ENCODE peak calls at places on chromosomes 7 and 10, in five cellular contexts. C, M, Y, K and H are unnamed samples.

GRCh38 chr7:132024290-132024689 is 467.9 kb upstream of the PODXL start:
- DNase-seq in C (no peak), M (no peak), Y (no peak), K (no peak), H (no peak)

GRCh38 chr7:143878884-143879283 is 23.1 kb downstream of the TCAF1 start:
- DNase-seq in C (no peak), M (no peak), Y (no peak), K (no peak), H (no peak)

GRCh38 chr10:133006202-133006601 is 63.8 kb upstream of the CFAP46 start:
- DNase-seq in C (no peak), M (no peak), Y (no peak), K (no peak), H (no peak)

GRCh38 chr10:17528296-17528862 is 74.0 kb upstream of the ST8SIA6 start:
- DNase-seq in C (no peak), M (no peak), Y (no peak), K (no peak), H (no peak)

GRCh38 chr10:74683621-74684114 is 142.7 kb upstream of the KAT6B start:
- DNase-seq in C (no peak), M (peak), Y (no peak), K (no peak), H (no peak)

GRCh38 chr7:4769753-4770152 is 5.7 kb upstream of the AP5Z1 start:
- DNase-seq in C (no peak), M (peak), Y (no peak), K (no peak), H (no peak)

GRCh38 chr7:99472561-99473314 is at the start of gene ZNF789:
- DNase-seq in C (peak), M (peak), Y (peak), K (peak), H (peak)

GRCh38 chr10:59648711-59649201 is 60.9 kb downstream of the SLC16A9 start:
- DNase-seq in C (no peak), M (peak), Y (peak), K (no peak), H (no peak)

GRCh38 chr7:135714534-135715009 is 13.4 kb downstream of the SLC13A4 start:
- DNase-seq in C (no peak), M (peak), Y (peak), K (no peak), H (no peak)

GRCh38 chr10:43140414-43140813 is 2.2 kb downstream of the CSGALNACT2 start:
- DNase-seq in C (peak), M (peak), Y (no peak), K (no peak), H (peak)

GRCh38 chr10:28991738-28992270 is 297.1 kb upstream of the LYZL1 start:
- DNase-seq in C (peak), M (peak), Y (peak), K (no peak), H (no peak)

GRCh38 chr10:69897417-69897816 is 95.7 kb downstream of the COL13A1 start:
- DNase-seq in C (no peak), M (no peak), Y (no peak), K (no peak), H (no peak)

GRCh38 chr10:30079423-30079822 is 20.0 kb upstream of the JCAD start:
- DNase-seq in C (no peak), M (no peak), Y (no peak), K (no peak), H (no peak)
- H3K4me3 ChIP-seq in C (no peak), M (no peak), Y (no peak), K (no peak), H (no peak)

GRCh38 chr7:75617634-75618234 is 121.0 kb downstream of the HIP1 start:
- DNase-seq in C (peak), M (peak), Y (no peak), K (no peak), H (no peak)
- TF ChIP-seq CTCF in C (no peak), M (no peak), Y (no peak), K (no peak), H (no peak)

GRCh38 chr10:9209105-9209798 is 1154.8 kb downstream of the GATA3 start:
- DNase-seq in C (peak), M (peak), Y (peak), K (peak), H (peak)
- H3K4me3 ChIP-seq in C (no peak), M (no peak), Y (no peak), K (no peak), H (no peak)

GRCh38 chr7:73741600-73741999 is 3.0 kb upstream of the ABHD11 start:
- DNase-seq in C (no peak), M (no peak), Y (peak), K (no peak), H (no peak)

GRCh38 chr7:73740771-73741170 is 2.2 kb upstream of the ABHD11 start:
- DNase-seq in C (no peak), M (no peak), Y (no peak), K (no peak), H (no peak)

GRCh38 chr7:73742753-73743641 is 4.4 kb upstream of the ABHD11 start:
- DNase-seq in C (peak), M (peak), Y (peak), K (no peak), H (no peak)

GRCh38 chr7:73740212-73740611 is 1.6 kb upstream of the ABHD11 start:
- DNase-seq in C (no peak), M (no peak), Y (no peak), K (no peak), H (no peak)

DNA sequence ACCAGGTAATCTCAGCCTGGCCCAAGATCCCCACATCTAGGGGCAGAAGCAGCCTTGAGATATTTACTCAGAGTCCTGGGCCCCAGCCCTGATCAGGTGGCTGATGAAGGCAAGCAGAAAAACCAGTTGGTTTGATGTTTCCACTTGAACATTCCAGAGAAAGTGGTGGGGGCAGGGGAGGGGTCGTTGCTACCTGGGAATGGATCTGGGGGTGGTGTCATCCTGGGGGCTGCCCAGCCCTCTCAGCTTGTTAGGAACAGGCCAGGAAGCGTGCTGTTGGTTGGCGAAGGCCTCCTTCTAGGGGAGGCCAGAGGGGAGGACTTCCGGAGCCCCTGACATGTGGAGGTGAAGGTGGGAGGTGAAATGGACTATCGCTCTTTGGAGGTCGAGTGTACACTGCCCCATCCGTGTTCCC is 3.7 kb upstream of the ABHD11 start:
- DNase-seq in C (no peak), M (no peak), Y (peak), K (no peak), H (no peak)
- TF ChIP-seq CTCF in C (no peak), M (no peak), Y (no peak), K (no peak), H (no peak)

GRCh38 chr7:92698237-92698841 is 108.1 kb upstream of the FAM133B start:
- DNase-seq in C (no peak), M (peak), Y (peak), K (no peak), H (no peak)
- H3K4me3 ChIP-seq in C (no peak), M (peak), Y (no peak), K (no peak), H (no peak)

DNA sequence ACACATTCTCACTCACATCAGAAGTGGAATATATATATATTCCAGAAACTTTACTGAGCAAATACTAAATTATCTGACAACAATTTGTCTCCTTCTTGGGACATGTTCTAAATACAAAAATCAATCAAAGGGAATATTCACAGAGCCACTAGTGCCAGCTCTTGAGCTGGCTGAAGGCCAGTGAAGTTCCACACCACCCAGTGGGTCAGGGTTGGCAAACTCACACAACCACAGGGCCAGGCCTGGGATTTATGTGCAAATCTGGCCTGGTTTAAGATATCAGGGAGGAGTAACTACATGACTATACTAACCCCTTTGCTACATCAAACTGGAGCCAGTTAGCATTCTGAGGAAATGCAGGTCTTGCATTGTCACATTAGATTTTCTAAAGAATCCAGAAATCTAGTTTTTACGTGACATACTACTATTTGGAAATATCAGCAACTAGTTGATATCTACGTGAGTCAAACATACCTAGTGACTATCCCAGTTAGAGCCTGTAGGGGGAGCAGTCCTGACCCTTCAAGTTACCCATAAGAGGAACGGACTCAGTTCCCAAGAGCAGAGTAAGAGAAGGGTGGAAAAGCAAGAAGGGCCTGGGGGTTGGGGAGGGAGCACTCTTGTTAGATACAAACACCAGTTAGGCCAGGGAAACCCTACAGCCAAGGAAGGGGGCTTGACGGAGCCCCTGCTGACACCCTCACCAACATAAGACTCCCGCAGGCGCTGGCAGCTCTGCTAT is 600.4 kb downstream of the KCNMA1 start:
- DNase-seq in C (peak), M (peak), Y (peak), K (no peak), H (no peak)
- TF ChIP-seq CTCF in C (peak), M (peak), Y (peak), K (peak), H (peak)

DNA sequence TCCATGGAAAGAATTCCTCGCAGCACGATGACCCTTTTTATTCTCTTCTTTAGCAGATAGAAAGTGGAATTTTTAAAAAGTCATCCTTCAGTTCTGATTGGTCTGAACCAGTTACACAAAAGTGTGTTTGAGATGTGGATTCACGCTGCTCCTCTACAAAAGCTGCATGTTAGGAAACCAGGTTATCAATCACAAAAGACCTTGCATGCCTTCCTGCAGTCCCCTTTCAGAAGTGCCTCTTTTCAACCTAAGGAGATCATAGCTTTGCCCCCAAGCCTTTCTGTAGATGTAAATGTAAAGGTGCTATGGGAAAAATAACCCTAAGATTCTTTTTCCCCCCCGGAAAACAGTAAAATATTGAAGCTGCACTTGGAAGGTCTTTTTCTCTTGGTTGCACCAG is 299.7 kb downstream of the PLXDC2 start:
- DNase-seq in C (no peak), M (no peak), Y (peak), K (no peak), H (no peak)
- H3K4me3 ChIP-seq in C (no peak), M (no peak), Y (no peak), K (no peak), H (no peak)

DNA sequence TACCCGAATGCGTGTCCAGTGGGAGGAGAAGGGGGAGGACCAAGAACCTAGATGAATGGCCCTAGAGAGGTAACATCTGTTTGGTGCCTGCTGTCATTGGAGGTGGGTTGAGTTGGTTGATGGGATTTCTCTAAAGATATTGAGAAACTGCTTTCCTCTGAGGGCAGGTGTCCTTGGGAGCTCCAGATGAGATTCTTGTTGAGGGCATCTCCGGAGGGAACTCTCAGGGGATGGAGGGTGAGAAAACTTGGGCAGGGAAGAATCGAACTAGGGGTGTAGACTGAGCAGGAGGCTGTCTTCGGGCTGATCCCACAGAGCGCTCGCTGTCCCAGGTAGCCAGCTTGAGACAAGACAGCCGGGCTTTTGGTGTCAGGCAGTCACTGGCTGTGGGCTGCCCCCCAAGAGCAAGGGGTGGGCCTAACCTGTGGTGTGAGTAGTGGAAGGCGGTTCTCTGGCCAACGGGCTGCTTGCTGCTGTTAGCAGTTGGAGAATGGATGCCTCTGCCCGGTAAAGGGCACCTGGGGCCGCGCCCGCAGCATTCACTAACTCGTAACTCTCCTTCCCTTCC is 3.7 kb downstream of the IRF5 start:
- DNase-seq in C (no peak), M (no peak), Y (no peak), K (no peak), H (no peak)
- TF ChIP-seq CTCF in C (no peak), M (no peak), Y (no peak), K (no peak), H (no peak)

DNA sequence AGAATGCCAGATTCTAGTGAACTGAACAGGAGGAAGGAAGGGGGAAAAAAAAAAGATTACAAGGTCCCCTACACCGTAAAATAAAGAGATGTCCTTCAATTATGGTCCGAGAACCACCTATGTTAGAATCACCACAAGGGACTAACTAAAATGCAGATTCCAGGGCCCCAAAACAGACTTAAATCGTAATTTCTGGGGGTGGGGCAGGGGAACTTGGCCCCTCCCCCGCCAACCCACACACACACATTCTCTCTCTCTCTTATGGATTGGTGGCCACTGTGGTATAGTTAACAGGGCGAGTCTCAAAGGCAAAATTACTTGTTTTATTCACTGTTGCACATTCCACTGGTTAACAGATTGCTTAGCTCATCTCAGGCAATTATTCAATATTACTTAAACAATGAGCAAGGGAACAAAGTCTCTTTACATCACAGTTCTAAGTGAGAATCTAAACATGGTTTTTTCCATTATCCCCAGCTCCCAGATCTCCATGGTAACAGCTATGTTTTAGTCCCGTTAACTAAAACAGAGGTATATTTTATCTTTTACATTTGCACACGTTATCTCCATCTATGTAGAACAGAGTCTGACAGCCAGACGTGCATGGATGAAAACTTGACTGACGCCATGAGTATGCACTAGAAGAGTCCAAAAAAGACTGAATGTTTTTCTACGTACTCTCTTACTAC is 38.6 kb downstream of the IGF2BP3 start:
- DNase-seq in C (no peak), M (peak), Y (no peak), K (no peak), H (no peak)
- H3K4me3 ChIP-seq in C (no peak), M (no peak), Y (no peak), K (no peak), H (no peak)

GRCh38 chr7:121561717-121562116 is 165.6 kb upstream of the FAM3C start:
- DNase-seq in C (no peak), M (no peak), Y (no peak), K (no peak), H (no peak)

GRCh38 chr7:121558288-121558687 is 162.2 kb upstream of the FAM3C start:
- DNase-seq in C (no peak), M (no peak), Y (peak), K (no peak), H (no peak)

GRCh38 chr7:121562274-121562673 is 166.2 kb upstream of the FAM3C start:
- DNase-seq in C (no peak), M (peak), Y (no peak), K (no peak), H (no peak)

GRCh38 chr7:121557034-121557892 is 161.2 kb upstream of the FAM3C start:
- DNase-seq in C (no peak), M (no peak), Y (no peak), K (no peak), H (no peak)

GRCh38 chr7:121563177-121563576 is 167.1 kb upstream of the FAM3C start:
- DNase-seq in C (no peak), M (no peak), Y (peak), K (no peak), H (no peak)
- TF ChIP-seq CTCF in C (peak), M (peak), Y (peak), K (peak), H (peak)